ENCODE peak calls at places on chromosomes 6 and 20, in ten cellular contexts. F, G, Q, H, Y, S, A, T, C and O are unnamed samples.

GRCh38 chr20:7650481-7650880 is 289.8 kb downstream of the HAO1 start:
- DNase-seq in G (no peak), T (no peak), Q (no peak), S (no peak), Y (no peak), C (no peak), F (peak; percentile 21), A (no peak), H (no peak), O (no peak)

GRCh38 chr20:49450281-49450707 is 32.2 kb downstream of the KCNB1 start:
- DNase-seq in F (no peak), H (no peak), Y (peak; percentile 45), A (no peak), C (no peak), G (no peak), Q (no peak), T (no peak), S (no peak), O (no peak)

GRCh38 chr20:57577679-57578475 is 17.0 kb downstream of the PCK1 start:
- DNase-seq in T (no peak), H (no peak), Q (no peak), Y (no peak), A (no peak), F (no peak), G (peak; percentile 39), S (no peak), C (no peak), O (no peak)

GRCh38 chr6:13611715-13612114 is 3.4 kb upstream of the NOL7 start:
- DNase-seq in H (no peak), Q (no peak), F (no peak), S (no peak), T (no peak), A (no peak), G (no peak), C (no peak), Y (no peak), O (no peak)

GRCh38 chr6:127459231-127459641 is at the start of gene KIAA0408:
- DNase-seq in S (no peak), Y (peak; percentile 72), A (no peak), C (no peak), T (peak; percentile 62), H (no peak), Q (no peak), G (no peak), F (peak; percentile 23), O (no peak)

GRCh38 chr20:41174782-41175181 is 37.4 kb downstream of the PLCG1 start:
- DNase-seq in C (no peak), S (no peak), T (peak; percentile 14), G (peak; percentile 47), F (no peak), H (no peak), A (no peak), Y (no peak), Q (no peak), O (no peak)

GRCh38 chr6:132687306-132687705 is 26.5 kb downstream of the VNN1 start:
- DNase-seq in T (no peak), G (no peak), A (peak; percentile 18), H (no peak), Q (no peak), Y (no peak), F (peak; percentile 16), S (no peak), C (no peak), O (peak; percentile 4)

GRCh38 chr6:16129623-16130243 is 847 bp downstream of the MYLIP start:
- DNase-seq in F (peak; percentile 52), C (no peak), Q (no peak), Y (peak; percentile 36), G (no peak), A (no peak), T (peak; percentile 52), H (no peak), S (no peak), O (no peak)

GRCh38 chr6:14784596-14785360 is 461.1 kb upstream of the JARID2 start:
- DNase-seq in F (no peak), G (no peak), Y (peak; percentile 93), A (no peak), C (no peak), T (no peak), Q (no peak), S (no peak), H (no peak), O (no peak)

GRCh38 chr6:110422444-110422822 is 7.1 kb upstream of the DDO start:
- DNase-seq in H (no peak), C (no peak), S (no peak), T (no peak), G (no peak), Y (no peak), F (no peak), Q (no peak), A (no peak), O (no peak)

DNA sequence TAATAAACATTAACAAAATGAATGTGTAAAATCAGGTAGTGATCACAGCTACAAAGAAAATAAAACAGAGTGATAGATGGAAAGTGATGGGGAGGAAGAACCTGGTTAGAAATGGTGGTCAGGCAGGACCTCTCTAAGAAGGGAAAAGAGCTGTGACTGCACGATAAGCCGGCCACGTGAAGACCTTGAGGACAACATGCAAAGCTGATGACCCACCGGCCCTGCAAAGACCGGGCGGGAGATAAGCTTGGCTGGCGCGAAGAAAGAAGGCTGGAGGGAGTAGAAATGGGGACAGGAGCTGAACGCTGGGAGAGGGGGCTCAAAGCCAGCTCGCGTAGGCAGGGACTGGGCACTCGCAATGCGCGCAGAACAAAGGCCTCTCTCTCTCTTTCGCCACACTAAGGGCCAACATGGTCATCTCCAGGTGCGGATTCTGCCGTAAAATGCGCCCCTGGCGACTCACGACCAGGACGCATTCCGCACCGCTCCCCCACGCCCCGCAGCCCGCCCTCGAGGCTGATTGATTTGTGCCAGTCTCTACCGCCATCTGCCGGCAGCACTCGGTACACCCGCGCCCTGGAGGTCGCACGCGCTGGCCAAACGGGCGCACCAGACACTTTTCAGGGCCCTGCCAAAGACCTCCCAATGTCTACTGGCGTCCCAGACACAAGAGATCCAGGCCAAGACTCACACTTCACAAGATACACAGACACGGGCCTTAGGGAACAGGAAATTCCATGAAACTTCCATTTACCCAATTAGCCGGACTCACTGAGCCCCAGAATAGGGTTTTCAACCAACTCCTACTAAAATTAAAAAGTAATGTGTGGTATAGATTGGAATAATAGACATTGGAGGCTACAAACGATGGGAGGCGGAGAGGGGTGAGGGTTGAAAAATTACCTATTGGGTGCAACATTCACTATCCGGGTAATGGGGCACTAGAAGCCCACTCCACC is 9.4 kb downstream of the DEFB132 start:
- DNase-seq in T (peak; percentile 89), G (peak; percentile 96), A (no peak), H (peak; percentile 88), C (no peak), S (peak; percentile 92), F (peak; percentile 76), Q (peak; percentile 84), Y (peak; percentile 98), O (peak; percentile 65)
- TF ChIP-seq POLR2AphosphoS5 in T (peak; percentile 12), G (peak; percentile 67), A (no peak), H (peak; percentile 54), C (no peak), S (peak; percentile 66), F (peak; percentile 39), Q (peak; percentile 68), Y (peak; percentile 64), O (peak; percentile 51)

GRCh38 chr20:46333136-46333991 is 25.1 kb upstream of the CDH22 start:
- DNase-seq in H (no peak), G (no peak), Y (no peak), A (no peak), Q (no peak), T (no peak), C (no peak), S (no peak), F (no peak), O (no peak)
- TF ChIP-seq POLR2AphosphoS5 in H (no peak), G (no peak), Y (no peak), A (no peak), Q (no peak), T (no peak), C (no peak), S (no peak), F (no peak), O (no peak)

GRCh38 chr20:62409935-62410741 is 3.1 kb upstream of the CABLES2 start:
- DNase-seq in S (peak; percentile 42), C (no peak), F (peak; percentile 28), H (no peak), Q (peak; percentile 74), G (no peak), Y (peak; percentile 81), A (no peak), T (peak; percentile 83), O (no peak)
- TF ChIP-seq POLR2AphosphoS5 in S (no peak), C (no peak), F (no peak), H (no peak), Q (no peak), G (peak; percentile 41), Y (no peak), A (no peak), T (no peak), O (no peak)

GRCh38 chr6:142746524-142746923 is 198.5 kb downstream of the HIVEP2 start:
- DNase-seq in S (peak; percentile 56), C (no peak), T (no peak), Y (peak; percentile 87), A (no peak), H (no peak), F (peak; percentile 55), G (no peak), Q (no peak), O (no peak)

GRCh38 chr6:142740449-142740848 is 204.5 kb downstream of the HIVEP2 start:
- DNase-seq in F (no peak), S (no peak), Q (no peak), T (no peak), C (no peak), G (no peak), A (no peak), Y (no peak), H (no peak), O (no peak)

GRCh38 chr6:142749556-142749955 is 195.4 kb downstream of the HIVEP2 start:
- DNase-seq in G (no peak), A (no peak), T (no peak), Y (no peak), H (no peak), Q (no peak), S (no peak), C (no peak), F (no peak), O (no peak)

DNA sequence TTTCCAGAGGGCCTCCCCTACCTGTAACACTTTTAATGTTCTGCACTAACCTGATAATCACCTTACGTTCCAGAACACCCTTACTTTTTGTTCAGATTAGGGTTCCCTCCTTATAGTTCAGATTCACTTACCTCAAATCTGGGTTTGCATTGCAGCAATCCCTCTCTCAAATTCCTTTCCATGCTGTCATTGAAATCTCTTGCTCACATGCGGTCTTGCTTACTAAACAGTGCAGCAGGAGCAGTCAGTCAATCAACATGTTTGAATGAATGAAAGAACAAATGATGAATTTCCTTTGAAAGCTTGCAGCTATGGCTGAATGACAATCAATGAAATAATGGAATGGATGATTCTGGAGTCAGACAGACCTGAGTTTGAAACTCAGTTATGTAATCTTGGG is 200.1 kb downstream of the HIVEP2 start:
- DNase-seq in Q (no peak), G (no peak), T (no peak), F (no peak), Y (no peak), C (no peak), H (no peak), S (no peak), A (no peak), O (no peak)
- TF ChIP-seq POLR2AphosphoS5 in Q (no peak), G (no peak), T (no peak), F (no peak), Y (no peak), C (no peak), H (no peak), S (no peak), A (no peak), O (no peak)